ENCODE peak calls at places on chromosome 15, in six cellular contexts. E is neuronal stem cell, J is mesendoderm, X is IMR-90, Y is H1, F is H9. R is an unnamed sample.

GRCh38 chr15:76376029-76376428 is 39.5 kb downstream of the ISL2 start:
- DNase-seq in E (peak; percentile 11), J (peak; percentile 98), X (no peak), Y (no peak), F (peak; percentile 54), R (peak; percentile 4)

GRCh38 chr15:73727330-73728018 is 25.7 kb downstream of the INSYN1 start:
- DNase-seq in E (no peak), J (no peak), X (peak; percentile 90), Y (no peak), F (no peak), R (peak; percentile 90)

GRCh38 chr15:69842851-69843250 is 254.9 kb downstream of the TLE3 start:
- DNase-seq in E (no peak), J (no peak), X (no peak), Y (no peak), F (no peak), R (no peak)

GRCh38 chr15:80177151-80177550 is 24.4 kb downstream of the FAH start:
- DNase-seq in E (no peak), J (no peak), X (no peak), Y (no peak), F (no peak), R (no peak)

GRCh38 chr15:72155021-72155621 is 36.9 kb downstream of the SENP8 start:
- DNase-seq in E (no peak), J (no peak), X (peak; percentile 6), Y (peak; percentile 51), F (no peak), R (peak; percentile 11)

GRCh38 chr15:99121207-99121606 is 16.3 kb downstream of the SYNM start:
- DNase-seq in E (no peak), J (no peak), X (no peak), Y (no peak), F (no peak), R (no peak)

GRCh38 chr15:47972738-47973137 is 148.1 kb upstream of the SLC24A5 start:
- DNase-seq in E (no peak), J (peak; percentile 59), X (no peak), Y (no peak), F (no peak), R (no peak)

GRCh38 chr15:67098768-67099282 is 33.4 kb downstream of the SMAD3 start:
- DNase-seq in E (no peak), J (no peak), X (no peak), Y (no peak), F (no peak), R (peak; percentile 59)

GRCh38 chr15:42062284-42062806 is 32.0 kb downstream of the PLA2G4D start:
- DNase-seq in E (no peak), J (no peak), X (no peak), Y (no peak), F (no peak), R (no peak)

GRCh38 chr15:45376967-45377629 is 1.2 kb downstream of the GATM start:
- DNase-seq in E (no peak), J (peak; percentile 55), X (no peak), Y (no peak), F (no peak), R (no peak)

GRCh38 chr15:95018888-95019545 is 787.7 kb downstream of the MCTP2 start:
- DNase-seq in E (no peak), J (peak; percentile 65), X (peak; percentile 83), Y (no peak), F (no peak), R (peak; percentile 87)

GRCh38 chr15:90286678-90287077 is 21.2 kb downstream of the NGRN start:
- DNase-seq in E (no peak), J (peak; percentile 32), X (peak; percentile 25), Y (no peak), F (no peak), R (peak; percentile 24)

GRCh38 chr15:99442268-99442897 is 123.4 kb upstream of the MEF2A start:
- DNase-seq in E (no peak), J (peak; percentile 34), X (peak; percentile 90), Y (no peak), F (no peak), R (peak; percentile 87)

GRCh38 chr15:58038426-58039106 is 26.9 kb downstream of the ALDH1A2 start:
- DNase-seq in E (no peak), J (no peak), X (no peak), Y (no peak), F (no peak), R (no peak)

GRCh38 chr15:92149469-92149868 is 244.2 kb upstream of the ST8SIA2 start:
- DNase-seq in E (no peak), J (no peak), X (no peak), Y (no peak), F (no peak), R (no peak)

GRCh38 chr15:33735143-33735542 is 233.2 kb upstream of the CHRM5 start:
- DNase-seq in E (no peak), J (no peak), X (no peak), Y (no peak), F (no peak), R (no peak)

GRCh38 chr15:53520867-53521525 is 238.5 kb downstream of the WDR72 start:
- DNase-seq in E (peak; percentile 27), J (peak; percentile 10), X (no peak), Y (no peak), F (no peak), R (no peak)

GRCh38 chr15:28962851-28963710 is 77.3 kb downstream of the APBA2 start:
- DNase-seq in E (no peak), J (no peak), X (no peak), Y (peak; percentile 24), F (no peak), R (no peak)

GRCh38 chr15:56760186-56760585 is 26.9 kb upstream of the ZNF280D start:
- DNase-seq in E (no peak), J (no peak), X (peak; percentile 21), Y (no peak), F (no peak), R (peak; percentile 28)

GRCh38 chr15:88745696-88746095 is 57.5 kb upstream of the ACAN start:
- DNase-seq in E (no peak), J (no peak), X (peak; percentile 75), Y (no peak), F (no peak), R (peak; percentile 52)

GRCh38 chr15:99454941-99455795 is 110.6 kb upstream of the MEF2A start:
- DNase-seq in E (no peak), J (peak; percentile 25), X (peak; percentile 98), Y (no peak), F (no peak), R (peak; percentile 97)

GRCh38 chr15:69666441-69666882 is 213.8 kb downstream of the RPLP1 start:
- DNase-seq in E (no peak), J (no peak), X (peak; percentile 31), Y (no peak), F (no peak), R (peak; percentile 7)

GRCh38 chr15:48415036-48415886 is 84.0 kb downstream of the DUT start:
- DNase-seq in E (no peak), J (no peak), X (peak; percentile 53), Y (no peak), F (no peak), R (no peak)

GRCh38 chr15:68614621-68615035 is 35.8 kb downstream of the CORO2B start:
- DNase-seq in E (peak; percentile 52), J (peak; percentile 84), X (no peak), Y (peak; percentile 78), F (peak; percentile 79), R (peak; percentile 48)

GRCh38 chr15:95503640-95504225 is 826.8 kb upstream of the NR2F2 start:
- DNase-seq in E (no peak), J (no peak), X (no peak), Y (no peak), F (no peak), R (no peak)

GRCh38 chr15:67049351-67050044 is 15.9 kb upstream of the SMAD3 start:
- DNase-seq in E (no peak), J (no peak), X (peak; percentile 92), Y (no peak), F (no peak), R (peak; percentile 93)

GRCh38 chr15:70635895-70636294 is 127.5 kb downstream of the UACA start:
- DNase-seq in E (no peak), J (no peak), X (no peak), Y (no peak), F (no peak), R (no peak)

GRCh38 chr15:86743283-86743903 is 663.7 kb downstream of the AGBL1 start:
- DNase-seq in E (peak; percentile 65), J (peak; percentile 84), X (no peak), Y (peak; percentile 82), F (peak; percentile 79), R (peak; percentile 41)

GRCh38 chr15:58839485-58839884 is 68.4 kb downstream of the MINDY2 start:
- DNase-seq in E (no peak), J (peak; percentile 23), X (peak; percentile 4), Y (no peak), F (no peak), R (no peak)

DNA sequence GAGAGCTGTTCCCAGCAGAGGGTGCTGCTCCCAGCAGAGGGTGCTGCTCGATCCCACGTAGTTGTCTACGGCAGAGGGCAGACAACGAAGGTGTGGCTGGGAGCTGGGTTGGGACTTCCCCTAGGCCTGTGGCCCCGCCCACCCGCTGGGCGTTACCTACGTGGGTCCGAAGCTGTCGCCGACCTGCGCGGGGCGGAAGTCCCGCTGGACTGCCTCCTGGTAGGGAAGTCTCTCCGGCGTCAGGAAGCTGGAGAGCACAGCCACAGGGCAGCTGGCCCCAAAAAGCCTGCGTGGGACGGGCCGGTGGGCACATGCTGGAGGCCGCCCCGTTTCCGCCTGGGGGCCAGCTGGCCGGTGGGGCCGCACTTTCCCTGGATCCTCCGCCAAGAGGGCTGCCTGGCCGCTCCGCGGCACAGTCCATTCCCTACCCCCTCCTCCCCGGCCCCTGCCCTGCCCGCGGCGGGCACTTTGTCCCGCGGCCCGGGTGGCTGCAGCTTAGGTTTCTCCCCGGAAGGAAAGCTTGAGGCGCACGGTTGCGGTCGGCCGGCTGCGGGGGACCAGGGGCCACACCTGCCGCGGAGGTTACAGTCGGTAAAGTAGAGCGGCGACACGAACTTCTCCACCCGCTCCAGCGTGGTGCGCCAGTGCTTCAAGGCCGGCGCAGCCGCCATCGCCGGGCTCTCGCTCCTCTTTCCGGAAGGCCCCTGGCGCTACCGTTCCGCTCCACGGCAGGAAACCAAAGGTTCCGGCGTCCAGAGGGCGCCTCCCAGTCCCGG is at the start of gene MAN2C1:
- DNase-seq in E (peak; percentile 88), J (peak; percentile 99), X (peak; percentile 94), Y (peak; percentile 94), F (peak; percentile 98), R (peak; percentile 96)
- H2AK5ac ChIP-seq in E (peak within 1 kb of the TSS; percentile 24), J (no peak within 1 kb of the TSS), X (peak within 1 kb of the TSS; percentile 95), Y (no peak within 1 kb of the TSS), F (no peak within 1 kb of the TSS), R (peak within 1 kb of the TSS; percentile 31)

DNA sequence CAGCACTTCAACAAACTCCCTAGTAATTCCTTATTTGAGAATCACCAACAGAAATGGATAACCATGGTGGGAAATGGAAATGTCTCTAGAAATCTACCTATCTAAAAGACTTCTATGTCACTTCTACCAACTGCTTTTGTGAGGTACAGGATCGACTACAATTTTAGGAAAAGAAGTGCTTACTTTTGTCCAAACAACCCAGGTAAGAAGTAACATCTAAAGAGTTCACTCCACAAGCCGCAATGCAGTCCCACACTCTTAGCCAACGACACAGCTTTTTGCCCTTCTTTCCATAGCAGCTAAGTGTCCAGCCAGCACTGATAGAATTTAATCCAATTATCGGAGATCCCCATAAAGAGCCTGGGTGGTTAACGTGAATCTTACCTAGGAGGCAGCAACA is 28.1 kb downstream of the ANXA2 start:
- DNase-seq in E (no peak), J (no peak), X (no peak), Y (no peak), F (no peak), R (no peak)
- H3K4me1 ChIP-seq in E (peaks cover 18% of the 10 kb centered on the region), J (no peaks in the 10 kb centered on the region), X (peaks cover 29% of the 10 kb centered on the region), Y (peaks cover under 1% of the 10 kb centered on the region), F (no peaks in the 10 kb centered on the region), R (peaks cover 15% of the 10 kb centered on the region)

GRCh38 chr15:40095381-40096093 is 13.1 kb downstream of the BMF start:
- DNase-seq in E (no peak), J (no peak), X (no peak), Y (no peak), F (no peak), R (no peak)
- H2AK5ac ChIP-seq in E (no peak overlapping the region), J (no peak overlapping the region), X (peak overlapping the region; percentile 98), Y (no peak overlapping the region), F (no peak overlapping the region), R (peak overlapping the region; percentile 12)

GRCh38 chr15:85028416-85028815 is 46.8 kb downstream of the PDE8A start:
- DNase-seq in E (no peak), J (no peak), X (no peak), Y (no peak), F (no peak), R (no peak)
- H3K4me1 ChIP-seq in E (peaks cover 2% of the 10 kb centered on the region), J (peaks cover 18% of the 10 kb centered on the region), X (peaks cover 29% of the 10 kb centered on the region), Y (peaks cover 17% of the 10 kb centered on the region), F (peaks cover 10% of the 10 kb centered on the region), R (peaks cover 20% of the 10 kb centered on the region)

R was measured in mesenchymal stem cell.